ENCODE peak calls at places on chromosomes 11 and 22, in four cellular contexts. W is H1, D is A549, F is HCT116. S is an unnamed sample.

GRCh38 chr11:44566559-44566949 is 1.1 kb downstream of the CD82 start:
- DNase-seq in W (no peak), D (no peak), F (no peak), S (no peak)

GRCh38 chr22:20783844-20784723 is 10.2 kb downstream of the SERPIND1 start:
- DNase-seq in W (no peak), D (peak), F (peak), S (peak)

GRCh38 chr11:9692696-9693095 is 28.8 kb downstream of the SWAP70 start:
- DNase-seq in W (no peak), D (no peak), F (no peak), S (no peak)

GRCh38 chr11:47143322-47143721 is 33.4 kb downstream of the ARFGAP2 start:
- DNase-seq in W (no peak), D (no peak), F (no peak), S (peak)

GRCh38 chr11:8614497-8614896 is 20.5 kb upstream of the STK33 start:
- DNase-seq in W (no peak), D (no peak), F (no peak), S (no peak)

GRCh38 chr11:5605849-5606248 is 9.4 kb downstream of the TRIM6 start:
- DNase-seq in W (no peak), D (no peak), F (no peak), S (peak)

GRCh38 chr11:70650075-70650909 is 252.0 kb downstream of the CTTN start:
- DNase-seq in W (no peak), D (peak), F (peak), S (peak)

GRCh38 chr22:50178471-50178864 is 7.2 kb upstream of the TRABD start:
- DNase-seq in W (no peak), D (no peak), F (no peak), S (no peak)

GRCh38 chr11:129643031-129643721 is 172.5 kb upstream of the TMEM45B start:
- DNase-seq in W (no peak), D (peak), F (no peak), S (peak)

GRCh38 chr11:93529707-93530467 is 13.3 kb downstream of the SMCO4 start:
- DNase-seq in W (no peak), D (no peak), F (no peak), S (peak)

GRCh38 chr11:24239930-24240329 is 256.9 kb upstream of the LUZP2 start:
- DNase-seq in W (no peak), D (no peak), F (no peak), S (no peak)

GRCh38 chr22:33000342-33001280 is 57.6 kb downstream of the SYN3 start:
- DNase-seq in W (peak), D (peak), F (no peak), S (peak)

GRCh38 chr11:46930089-46930488 is 6.5 kb upstream of the CSTPP1 start:
- DNase-seq in W (no peak), D (peak), F (no peak), S (peak)

GRCh38 chr11:94998285-94998684 is 24.8 kb downstream of the KDM4D start:
- DNase-seq in W (no peak), D (no peak), F (no peak), S (no peak)

GRCh38 chr11:34826384-34826726 is 89.8 kb downstream of the APIP start:
- DNase-seq in W (no peak), D (no peak), F (no peak), S (no peak)
- TF ChIP-seq RAD21 in W (no peak), D (no peak), F (no peak), S (no peak)

DNA sequence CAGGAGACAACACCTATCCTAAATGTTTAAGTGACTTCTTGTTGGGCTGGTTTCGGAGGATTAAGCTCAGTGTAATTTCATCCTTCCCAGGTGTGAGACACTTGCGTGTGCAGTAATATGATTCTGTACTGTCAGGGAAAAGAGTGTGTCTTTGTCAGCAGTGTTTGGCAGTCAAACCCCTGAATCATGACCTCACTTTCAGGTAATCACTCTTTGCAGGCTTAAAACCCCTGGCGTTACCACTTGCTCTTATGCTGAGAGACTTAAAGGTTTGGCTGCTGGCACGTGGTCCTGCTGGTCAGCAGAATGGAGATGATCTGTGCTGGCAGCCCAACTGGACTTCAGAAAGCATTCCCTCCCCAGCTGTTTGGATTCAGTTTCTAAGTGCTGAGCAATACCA is 56.1 kb downstream of the APIP start:
- DNase-seq in W (no peak), D (no peak), F (no peak), S (no peak)
- H3K27ac ChIP-seq in W (no peak), D (no peak), F (no peak), S (no peak)

GRCh38 chr11:65415499-65416340 is 6.9 kb upstream of the NEAT1 start:
- DNase-seq in W (no peak), D (no peak), F (no peak), S (no peak)

GRCh38 chr11:65410936-65411680 is 11.5 kb upstream of the NEAT1 start:
- DNase-seq in W (no peak), D (no peak), F (no peak), S (no peak)

GRCh38 chr11:65411681-65412070 is 10.9 kb upstream of the NEAT1 start:
- DNase-seq in W (no peak), D (no peak), F (no peak), S (no peak)

GRCh38 chr11:65414776-65415498 is 7.7 kb upstream of the NEAT1 start:
- DNase-seq in W (no peak), D (no peak), F (no peak), S (peak)

DNA sequence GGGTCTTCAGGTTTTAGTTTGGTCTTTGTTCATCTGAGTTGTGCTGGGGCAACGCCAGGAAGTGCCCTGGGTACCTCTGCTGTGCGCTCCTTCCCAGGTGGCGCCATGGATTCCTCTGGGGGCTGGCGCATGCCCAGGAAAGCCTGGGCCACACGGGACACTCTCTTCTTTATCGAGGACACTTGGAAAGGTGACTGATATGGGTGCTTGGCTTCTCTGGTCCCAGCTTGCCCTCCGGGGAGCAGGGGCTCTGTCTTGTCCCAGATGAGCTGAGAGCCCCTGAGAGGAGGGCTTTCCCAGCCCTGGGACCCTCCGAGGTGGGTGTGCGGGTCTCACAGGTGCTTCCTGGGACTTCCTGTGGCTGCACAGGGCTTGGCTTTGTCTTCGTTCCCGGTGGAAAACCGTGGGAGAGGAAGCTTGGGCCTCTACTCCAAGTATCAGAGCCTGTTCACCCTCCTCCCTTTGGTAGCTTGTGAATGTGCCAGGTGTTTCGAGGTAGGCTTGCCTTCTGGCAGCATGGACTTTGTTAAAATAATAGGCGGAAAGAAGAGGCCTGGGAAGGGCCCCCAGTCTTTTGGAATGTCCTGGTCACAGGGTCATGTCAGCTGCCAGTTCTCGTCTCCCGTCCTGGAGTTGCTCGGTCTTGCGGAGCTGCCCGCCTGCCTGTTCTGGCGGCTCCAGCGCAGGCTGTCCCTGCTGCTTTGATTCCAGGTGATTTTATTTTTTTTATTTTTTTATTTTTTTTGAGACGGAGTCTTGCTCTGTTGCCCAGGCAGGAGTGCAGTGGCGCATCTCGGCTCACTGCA is 10.1 kb upstream of the NEAT1 start:
- DNase-seq in W (no peak), D (no peak), F (no peak), S (no peak)
- TF ChIP-seq RAD21 in W (no peak), D (no peak), F (no peak), S (no peak)

DNA sequence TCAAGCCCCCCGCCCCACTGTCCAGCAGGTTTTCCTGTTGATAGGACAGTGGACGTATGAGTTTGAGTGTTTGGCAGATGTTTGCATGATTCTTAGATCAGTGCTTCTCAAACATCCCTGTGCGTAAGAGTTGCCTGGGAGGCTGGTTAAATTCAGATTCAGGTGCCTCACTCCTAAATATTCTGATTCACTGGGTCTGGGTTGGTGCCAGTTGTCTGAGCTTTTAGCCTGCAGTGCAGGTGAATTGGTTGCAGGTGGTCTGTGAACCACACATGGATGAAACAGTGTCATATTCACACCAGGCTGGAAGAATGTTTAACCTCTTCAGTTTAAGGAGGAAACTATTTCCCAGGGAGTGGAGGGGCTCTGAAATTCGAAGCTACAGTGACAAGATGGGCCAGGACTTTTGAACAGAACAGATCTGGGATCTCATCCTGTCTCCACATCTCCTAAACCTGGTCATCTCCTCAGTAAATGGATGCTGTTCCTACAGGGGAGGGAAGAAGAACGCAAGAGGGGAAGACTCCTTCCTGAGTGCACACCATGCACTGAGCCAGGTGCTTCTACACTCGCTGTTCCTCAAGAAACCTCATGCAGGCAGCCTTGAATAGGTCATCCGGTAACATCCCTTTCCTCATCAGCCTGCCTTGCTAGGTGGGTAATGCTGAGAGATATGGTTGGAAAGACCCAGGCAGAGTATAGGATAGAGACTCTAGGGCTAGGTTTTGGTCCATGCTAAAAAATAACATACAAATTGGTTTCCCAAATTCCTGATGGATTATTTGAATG is 47.8 kb downstream of the TEAD1 start:
- DNase-seq in W (no peak), D (peak), F (no peak), S (no peak)
- H3K27ac ChIP-seq in W (no peak), D (peak), F (peak), S (no peak)

DNA sequence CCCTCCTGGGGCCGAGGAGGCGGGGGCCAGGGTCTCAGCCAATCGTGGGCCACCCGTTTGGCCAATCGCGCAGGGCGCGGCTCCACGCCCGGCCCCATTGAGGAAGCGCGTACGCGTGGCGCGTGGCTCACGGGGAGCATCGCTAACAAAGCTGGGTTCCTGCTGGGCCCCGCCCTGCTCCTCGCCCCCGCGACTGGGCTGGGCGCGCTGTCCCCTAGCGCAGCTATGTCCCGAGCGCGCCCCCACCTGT is 614 bp upstream of the ASCL2 start:
- DNase-seq in W (no peak), D (no peak), F (no peak), S (no peak)
- TF ChIP-seq RAD21 in W (no peak), D (no peak), F (no peak), S (no peak)

DNA sequence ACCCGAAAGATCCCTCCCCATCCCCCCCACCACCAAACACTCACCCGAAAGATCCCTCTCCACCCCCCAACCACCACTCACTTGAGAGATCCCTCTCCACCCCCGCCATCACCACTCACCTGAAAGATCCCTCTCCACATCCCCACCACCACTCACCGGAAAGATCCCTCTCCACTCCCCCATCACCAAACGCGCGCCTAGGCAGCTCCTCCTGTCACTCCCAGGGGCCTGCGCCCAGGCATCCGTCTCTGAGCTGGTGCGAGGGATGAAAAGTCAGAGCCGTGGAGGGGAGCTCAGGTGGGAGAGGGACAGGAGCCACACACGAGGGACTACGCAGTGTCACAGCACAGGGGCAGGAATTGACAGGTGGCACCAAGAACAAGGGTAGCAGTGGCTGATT is 11.5 kb downstream of the KIAA0930 start:
- DNase-seq in W (no peak), D (no peak), F (no peak), S (no peak)
- H3K27ac ChIP-seq in W (no peak), D (no peak), F (no peak), S (no peak)